ENCODE peak calls at places on chromosomes 13 and 19, in nine cellular contexts. C is left lung; A is CD4-positive, alpha-beta memory T cell; Q is naive thymus-derived CD4-positive, alpha-beta T cell; X is Peyer's patch; U is fibroblast of lung; H is mammary epithelial cell; D is psoas muscle; E is tibial nerve. O is an unnamed sample.

GRCh38 chr13:24233351-24233901 is 72.9 kb downstream of the SPATA13 start:
- DNase-seq in E (no peak), X (no peak), Q (no peak), H (no peak), C (no peak), D (no peak), A (no peak), U (peak; percentile 70), O (no peak)

GRCh38 chr13:27622102-27622820 is 569 bp downstream of the POLR1D start:
- DNase-seq in E (peak; percentile 5), D (no peak), H (no peak), A (no peak), U (peak; percentile 23), X (no peak), C (no peak), Q (no peak), O (no peak)

GRCh38 chr19:9580728-9581127 is 3.6 kb downstream of the ZNF121 start:
- DNase-seq in D (no peak), C (no peak), Q (no peak), E (no peak), U (no peak), X (no peak), H (no peak), A (no peak), O (no peak)

GRCh38 chr13:100733261-100733660 is 58.7 kb upstream of the TMTC4 start:
- DNase-seq in C (no peak), E (no peak), A (no peak), H (no peak), X (no peak), U (no peak), Q (no peak), D (no peak), O (no peak)

GRCh38 chr13:30607908-30608307 is 9.8 kb upstream of the USPL1 start:
- DNase-seq in U (no peak), H (peak; percentile 38), A (peak; percentile 78), C (no peak), E (no peak), X (no peak), D (no peak), Q (peak; percentile 70), O (no peak)

GRCh38 chr19:1132625-1133383 is 29.0 kb downstream of the GPX4 start:
- DNase-seq in H (no peak), C (no peak), Q (no peak), E (no peak), D (no peak), U (no peak), X (no peak), A (peak; percentile 43), O (no peak)

GRCh38 chr19:2482354-2483038 is 6.6 kb downstream of the GADD45B start:
- DNase-seq in D (no peak), U (no peak), X (no peak), E (no peak), A (no peak), H (no peak), Q (no peak), C (no peak), O (no peak)

GRCh38 chr13:27905650-27906049 is 14.2 kb upstream of the PDX1 start:
- DNase-seq in C (no peak), D (no peak), U (no peak), H (no peak), X (no peak), Q (no peak), E (no peak), A (no peak), O (no peak)

GRCh38 chr19:48121066-48121465 is 10.4 kb upstream of the PLA2G4C start:
- DNase-seq in X (no peak), U (no peak), C (no peak), H (no peak), E (no peak), A (no peak), Q (no peak), D (no peak), O (no peak)

GRCh38 chr13:74036373-74036772 is 97.8 kb downstream of the KLF12 start:
- DNase-seq in X (no peak), H (peak; percentile 87), Q (no peak), D (no peak), U (no peak), C (no peak), A (no peak), E (no peak), O (no peak)
- H3K4me1 ChIP-seq in X (no peaks in the 10 kb centered on the region), H (peaks cover 9% of the 10 kb centered on the region), Q (peaks cover 28% of the 10 kb centered on the region), D (peaks cover 7% of the 10 kb centered on the region), U (no peaks in the 10 kb centered on the region), C (no peaks in the 10 kb centered on the region), A (peaks cover 56% of the 10 kb centered on the region), E (no peaks in the 10 kb centered on the region), O (peaks cover 27% of the 10 kb centered on the region)

DNA sequence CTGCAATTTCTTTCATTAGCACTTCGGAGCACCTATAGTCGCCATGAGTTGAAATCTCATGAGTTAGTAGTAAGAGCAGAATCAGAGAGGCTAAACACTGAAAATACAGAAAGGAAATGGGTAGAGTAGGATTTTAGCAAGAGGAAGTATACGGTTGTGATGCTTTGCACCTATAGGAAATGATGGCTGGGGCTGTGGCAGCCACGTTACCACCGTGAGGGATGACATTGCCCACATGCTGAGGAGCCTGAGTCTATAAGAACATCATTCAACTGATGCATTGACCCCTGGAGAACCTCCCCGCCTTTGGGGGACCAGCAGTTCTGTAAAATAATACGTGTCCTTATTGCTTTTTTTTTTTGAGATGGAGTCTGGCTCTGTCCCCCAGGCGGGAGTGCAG is 20.4 kb downstream of the FAM187B start:
- DNase-seq in U (no peak), D (no peak), H (no peak), E (no peak), C (no peak), A (no peak), Q (no peak), X (no peak), O (no peak)
- H3K27ac ChIP-seq in U (no peak overlapping the region), D (no peak overlapping the region), H (no peak overlapping the region), E (no peak overlapping the region), C (no peak overlapping the region), A (peak overlapping the region; percentile 75), Q (peak overlapping the region; percentile 87), X (peak overlapping the region; percentile 84), O (no peak overlapping the region)

DNA sequence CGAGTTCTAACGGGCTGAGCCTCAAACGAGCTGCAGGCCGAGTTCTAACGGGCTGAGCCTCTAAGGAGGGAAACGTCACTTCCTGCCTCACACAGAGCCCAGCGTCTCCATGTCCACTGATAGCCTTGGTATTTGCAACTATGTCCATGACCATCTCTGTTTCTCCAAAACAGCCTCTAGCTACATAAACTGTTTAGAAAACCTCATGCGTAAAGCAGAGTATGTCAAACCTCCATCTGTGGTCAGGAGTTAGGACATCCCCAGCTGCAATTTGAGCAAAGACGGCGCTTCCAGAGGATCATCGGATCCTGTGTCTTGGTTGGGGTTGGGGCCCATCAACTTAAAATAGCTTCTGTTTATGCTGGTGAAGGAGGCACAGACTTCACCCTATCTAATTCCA is 20.8 kb downstream of the RASA3 start:
- DNase-seq in X (no peak), E (no peak), H (no peak), U (peak; percentile 91), A (no peak), C (no peak), Q (no peak), D (peak; percentile 38), O (no peak)
- H3K4me1 ChIP-seq in X (peaks cover 18% of the 10 kb centered on the region), E (peaks cover 39% of the 10 kb centered on the region), H (peaks cover 13% of the 10 kb centered on the region), U (peaks cover 69% of the 10 kb centered on the region), A (peaks cover 93% of the 10 kb centered on the region), C (peaks cover 10% of the 10 kb centered on the region), Q (peaks cover 62% of the 10 kb centered on the region), D (peaks cover 63% of the 10 kb centered on the region), O (peaks cover 26% of the 10 kb centered on the region)

GRCh38 chr13:105569816-105570215 is 965.6 kb downstream of the EFNB2 start:
- DNase-seq in Q (no peak), X (no peak), A (no peak), U (no peak), E (no peak), C (no peak), H (no peak), D (no peak), O (no peak)
- H3K27ac ChIP-seq in Q (no peak overlapping the region), X (no peak overlapping the region), A (no peak overlapping the region), U (no peak overlapping the region), E (no peak overlapping the region), C (no peak overlapping the region), H (no peak overlapping the region), D (no peak overlapping the region), O (no peak overlapping the region)

GRCh38 chr19:31332096-31332495 is 17.1 kb downstream of the TSHZ3 start:
- DNase-seq in H (no peak), U (peak; percentile 55), Q (no peak), C (no peak), X (no peak), D (no peak), A (no peak), E (no peak), O (no peak)

GRCh38 chr19:31331536-31331935 is 17.7 kb downstream of the TSHZ3 start:
- DNase-seq in C (no peak), D (no peak), Q (no peak), A (no peak), X (no peak), U (no peak), H (no peak), E (no peak), O (no peak)

GRCh38 chr19:31330237-31330636 is 19.0 kb downstream of the TSHZ3 start:
- DNase-seq in A (no peak), C (peak; percentile 64), U (no peak), H (no peak), X (no peak), E (no peak), D (no peak), Q (no peak), O (no peak)

GRCh38 chr19:31329819-31330218 is 19.4 kb downstream of the TSHZ3 start:
- DNase-seq in E (no peak), U (no peak), X (no peak), Q (no peak), H (no peak), C (no peak), D (no peak), A (no peak), O (no peak)

DNA sequence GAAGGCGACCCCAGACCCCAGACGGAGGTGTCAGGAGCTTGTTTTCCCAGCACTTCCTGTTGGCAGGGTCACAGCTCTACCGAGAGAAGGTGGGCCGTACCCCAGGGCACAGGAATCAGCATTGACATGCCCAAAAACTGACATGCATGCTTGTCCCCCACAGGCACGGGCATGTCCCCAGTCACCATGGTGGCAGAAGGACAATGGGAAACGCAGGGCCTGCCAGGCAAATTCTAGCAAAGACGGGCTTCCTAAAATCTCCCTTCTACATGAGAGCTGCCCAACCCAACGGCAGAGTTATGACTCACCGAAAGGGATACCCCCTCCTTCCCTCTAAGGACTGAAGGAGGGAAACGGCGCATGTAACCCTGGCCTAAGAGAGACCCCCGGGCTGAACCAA is 18.5 kb downstream of the TSHZ3 start:
- DNase-seq in D (no peak), X (no peak), H (peak; percentile 52), Q (no peak), U (no peak), A (no peak), C (no peak), E (no peak), O (no peak)
- H3K4me1 ChIP-seq in D (no peaks in the 10 kb centered on the region), X (no peaks in the 10 kb centered on the region), H (peaks cover 65% of the 10 kb centered on the region), Q (no peaks in the 10 kb centered on the region), U (peaks cover 27% of the 10 kb centered on the region), A (no peaks in the 10 kb centered on the region), C (peaks cover 2% of the 10 kb centered on the region), E (peaks cover 4% of the 10 kb centered on the region), O (no peaks in the 10 kb centered on the region)

O was measured in thoracic aorta.